ENCODE peak calls at places on chromosomes 16 and 17, in nine cellular contexts. V is left ventricle myocardium inferior, H is fibroblast of pulmonary artery, G is cardiac fibroblast, N is heart left ventricle, F is lower lobe of right lung, K is GM06990, S is omental fat pad, R is tibial artery. U is an unnamed sample.

GRCh38 chr17:63631062-63631461 is 8.8 kb downstream of the MAP3K3 start:
- DNase-seq in V (no peak), H (no peak), G (no peak), N (no peak), F (no peak), K (no peak), S (no peak), R (no peak), U (no peak)

GRCh38 chr16:14284930-14285541 is 213.9 kb downstream of the MRTFB start:
- DNase-seq in V (peak), H (peak), G (peak), N (no peak), F (peak), K (peak), S (no peak), R (no peak), U (no peak)

GRCh38 chr17:47413872-47414271 is 90.1 kb downstream of the EFCAB13 start:
- DNase-seq in V (no peak), H (no peak), G (no peak), N (no peak), F (no peak), K (no peak), S (no peak), R (no peak), U (no peak)

GRCh38 chr16:15822957-15823356 is 33.9 kb downstream of the MYH11 start:
- DNase-seq in V (no peak), H (no peak), G (no peak), N (no peak), F (no peak), K (no peak), S (no peak), R (peak), U (peak)

GRCh38 chr16:29951966-29952365 is 9.9 kb upstream of the TMEM219 start:
- DNase-seq in V (no peak), H (no peak), G (no peak), N (no peak), F (no peak), K (no peak), S (no peak), R (no peak), U (no peak)

GRCh38 chr17:27153005-27153404 is 140.9 kb upstream of the WSB1 start:
- DNase-seq in V (no peak), H (peak), G (peak), N (no peak), F (no peak), K (no peak), S (no peak), R (no peak), U (no peak)

GRCh38 chr17:72640415-72641165 is 451.9 kb downstream of the SLC39A11 start:
- DNase-seq in V (no peak), H (no peak), G (peak), N (no peak), F (peak), K (no peak), S (no peak), R (no peak), U (no peak)

GRCh38 chr17:62822080-62822904 is 14.2 kb upstream of the MARCHF10 start:
- DNase-seq in V (no peak), H (peak), G (peak), N (no peak), F (no peak), K (no peak), S (no peak), R (no peak), U (no peak)

GRCh38 chr17:1050246-1050995 is 53.5 kb downstream of the TIMM22 start:
- DNase-seq in V (peak), H (no peak), G (no peak), N (no peak), F (peak), K (no peak), S (no peak), R (no peak), U (peak)

DNA sequence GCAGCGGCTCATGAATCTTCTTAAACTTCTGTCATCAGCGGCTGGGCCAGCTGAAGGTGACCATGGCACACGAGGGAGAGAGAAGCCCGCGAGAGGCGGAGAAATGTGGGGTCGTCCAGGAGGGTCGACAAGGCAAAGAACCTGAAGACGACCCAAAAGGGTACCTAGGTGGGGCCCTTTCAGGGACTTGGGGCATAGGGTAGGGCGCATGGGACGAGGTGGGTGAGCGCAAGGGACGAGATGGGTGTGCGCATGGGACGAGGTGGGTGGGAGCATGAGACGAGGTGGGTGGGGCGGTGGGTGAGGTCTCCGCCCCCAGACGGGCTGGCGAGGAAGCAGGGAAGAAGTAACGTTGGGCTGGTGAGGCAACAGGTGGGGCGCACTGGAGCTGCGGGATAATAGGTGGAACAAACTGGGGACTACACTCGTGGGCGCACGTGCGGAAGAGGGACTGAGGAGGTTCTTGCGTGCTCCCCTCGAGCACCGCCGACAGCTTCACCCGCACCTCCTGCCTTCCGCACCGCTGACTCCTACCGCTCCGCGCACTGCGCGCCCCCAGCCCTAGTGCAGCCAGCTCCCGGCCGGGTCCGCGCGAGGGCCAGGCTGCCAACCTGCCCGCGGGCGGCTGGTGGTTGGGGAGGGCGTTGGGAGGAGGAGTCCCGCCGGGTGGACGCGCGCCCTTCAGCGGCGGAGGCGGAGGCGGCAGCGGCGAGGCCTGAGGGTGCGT is 23.2 kb upstream of the CRYM start:
- DNase-seq in V (peak), H (peak), G (peak), N (peak), F (peak), K (peak), S (peak), R (peak), U (peak)
- TF ChIP-seq CTCF in V (peak), H (no peak), G (no peak), N (no peak), F (peak), K (no peak), S (no peak), R (peak), U (peak)

DNA sequence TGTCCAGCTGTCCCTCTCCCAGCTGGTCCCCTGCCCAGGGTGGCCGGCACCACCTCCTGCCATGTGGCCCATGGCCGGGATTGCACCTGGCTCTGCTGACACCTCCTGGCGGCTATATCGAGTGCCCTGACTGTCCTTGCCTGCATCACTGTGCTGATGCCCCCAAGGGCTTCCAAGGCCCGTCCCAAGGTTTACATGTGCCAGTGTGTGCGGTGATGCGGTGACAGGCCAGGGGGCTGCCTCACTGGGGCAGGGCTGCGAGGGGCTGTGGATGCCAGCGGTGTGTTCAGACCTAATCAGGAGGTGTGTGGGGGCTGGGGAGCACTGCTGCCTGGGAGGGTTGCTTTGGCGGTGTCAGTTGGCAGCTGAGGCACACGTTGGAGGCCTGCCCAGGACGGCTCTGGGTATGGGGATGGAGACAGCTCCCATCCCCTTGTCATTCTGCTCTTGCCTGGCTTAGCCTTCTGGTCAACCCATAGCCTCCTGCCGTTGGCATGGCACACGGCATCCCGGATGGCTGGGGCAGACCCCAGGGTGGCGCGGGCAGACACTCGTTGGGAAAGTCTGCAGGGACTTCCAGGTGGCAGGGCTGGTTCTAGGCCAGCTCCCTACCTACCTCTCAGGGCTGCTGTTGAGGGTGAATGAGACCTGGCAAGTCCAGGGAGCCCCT is 5.5 kb downstream of the MAP2K3 start:
- DNase-seq in V (peak), H (no peak), G (peak), N (peak), F (no peak), K (no peak), S (no peak), R (no peak), U (no peak)
- TF ChIP-seq CTCF in V (no peak), H (no peak), G (no peak), N (no peak), F (no peak), K (no peak), S (no peak), R (no peak), U (peak)

DNA sequence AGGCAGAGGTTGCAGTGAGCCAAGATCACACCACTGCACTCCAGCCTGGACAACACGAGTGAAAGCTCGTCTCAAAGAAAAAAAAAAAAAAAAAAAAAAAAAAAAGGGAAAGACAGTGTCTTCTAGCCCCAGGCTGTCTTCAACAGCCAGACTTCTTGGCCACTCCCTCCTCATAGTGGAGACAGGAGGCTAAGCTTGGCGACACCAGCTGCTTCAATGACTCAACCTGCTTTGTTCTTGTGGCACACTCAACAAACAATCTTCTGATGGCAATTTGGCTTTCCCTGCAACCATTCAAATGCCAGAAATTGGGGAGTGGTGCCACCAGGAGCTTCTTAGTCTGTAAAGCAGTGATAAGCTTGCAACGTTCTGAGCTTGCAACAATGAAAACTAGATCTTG is 290.4 kb upstream of the DYNLRB2 start:
- DNase-seq in V (no peak), H (no peak), G (no peak), N (no peak), F (no peak), K (no peak), S (no peak), R (no peak), U (no peak)
- TF ChIP-seq CTCF in V (no peak), H (no peak), G (no peak), N (no peak), F (no peak), K (no peak), S (no peak), R (no peak), U (no peak)

GRCh38 chr17:76369804-76370203 is 14.6 kb upstream of the SPHK1 start:
- DNase-seq in V (peak), H (no peak), G (no peak), N (peak), F (peak), K (no peak), S (no peak), R (no peak), U (no peak)

GRCh38 chr17:76368545-76368944 is 14.8 kb upstream of the PRPSAP1 start:
- DNase-seq in V (no peak), H (no peak), G (no peak), N (no peak), F (no peak), K (no peak), S (no peak), R (no peak), U (no peak)

GRCh38 chr17:76371656-76372628 is 12.5 kb upstream of the SPHK1 start:
- DNase-seq in V (no peak), H (peak), G (peak), N (no peak), F (no peak), K (no peak), S (no peak), R (no peak), U (no peak)

GRCh38 chr17:76367647-76368046 is 13.9 kb upstream of the PRPSAP1 start:
- DNase-seq in V (no peak), H (no peak), G (no peak), N (no peak), F (no peak), K (no peak), S (no peak), R (no peak), U (no peak)

DNA sequence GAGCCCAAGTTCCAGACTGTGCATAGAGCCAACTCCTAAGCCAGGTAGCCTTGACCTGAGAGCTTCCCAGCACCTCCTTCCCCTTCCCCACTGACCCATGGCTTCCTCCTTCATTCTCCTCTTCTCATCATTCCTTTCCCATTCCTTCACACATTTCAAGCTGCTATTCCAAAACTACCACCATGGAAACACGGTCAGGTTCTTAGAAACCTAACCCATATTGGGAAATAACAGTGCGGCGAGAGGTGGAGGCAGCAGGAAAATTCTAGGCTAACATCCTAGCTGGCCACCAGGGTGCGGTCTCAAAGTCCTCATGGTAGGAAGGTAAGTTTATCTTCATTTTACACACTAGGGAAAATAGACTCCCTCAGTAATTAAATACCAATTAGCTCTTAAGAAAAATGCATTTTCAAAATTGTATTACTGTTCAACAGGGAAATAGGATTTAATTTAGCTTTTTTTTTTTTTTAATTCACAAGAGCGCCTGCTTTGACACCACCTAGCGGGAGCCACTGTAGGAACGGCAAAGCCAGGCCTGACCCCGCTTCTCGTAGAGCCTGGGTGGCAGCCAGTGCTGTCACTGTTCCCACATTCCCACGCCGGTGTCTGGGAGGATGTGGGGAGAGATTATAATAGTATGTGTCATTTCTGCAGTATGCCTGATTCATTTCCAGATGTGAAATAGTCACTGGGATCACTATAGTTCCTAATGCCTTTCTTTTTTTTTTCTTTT is 14.0 kb upstream of the SPHK1 start:
- DNase-seq in V (peak), H (peak), G (peak), N (peak), F (peak), K (no peak), S (no peak), R (peak), U (no peak)
- TF ChIP-seq CTCF in V (peak), H (peak), G (peak), N (peak), F (peak), K (peak), S (no peak), R (peak), U (peak)

GRCh38 chr16:54937673-54938350 is 7.1 kb downstream of the IRX5 start:
- DNase-seq in V (no peak), H (no peak), G (no peak), N (no peak), F (no peak), K (no peak), S (no peak), R (no peak), U (peak)
- TF ChIP-seq CTCF in V (no peak), H (no peak), G (no peak), N (no peak), F (no peak), K (no peak), S (no peak), R (no peak), U (peak)

DNA sequence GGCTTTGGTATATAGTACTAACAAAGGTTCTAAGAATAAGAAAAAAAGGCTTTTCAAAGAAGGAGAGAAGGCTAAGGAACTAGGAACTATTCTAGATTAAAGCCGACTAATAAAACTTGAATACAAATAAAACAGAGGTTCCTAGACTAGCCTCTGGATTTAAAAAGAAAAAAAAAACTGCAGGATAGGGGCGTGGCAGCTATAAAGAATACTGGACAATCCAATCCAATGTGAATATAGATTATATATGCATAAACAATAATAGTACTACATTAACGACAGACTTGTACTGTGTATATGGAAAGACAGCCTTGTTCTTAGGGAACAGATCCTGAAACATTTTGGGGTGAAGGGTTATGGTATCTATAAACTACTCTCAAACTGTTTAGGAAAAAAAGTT is 23.9 kb upstream of the ANKFY1 start:
- DNase-seq in V (no peak), H (no peak), G (no peak), N (no peak), F (no peak), K (no peak), S (no peak), R (no peak), U (no peak)
- TF ChIP-seq CTCF in V (no peak), H (no peak), G (no peak), N (no peak), F (no peak), K (no peak), S (no peak), R (no peak), U (no peak)

U was measured in chondrocyte.